ENCODE peak calls at places on chromosome 2, in six cellular contexts. S, Z, F, N, J and B are unnamed samples.
A peak's percentile ranks its signal among the peaks of the same experiment; 100 is the strongest.

GRCh38 chr2:14975401-14975800 is 342.9 kb downstream of the LRATD1 start:
- DNase-seq in S (no peak), F (no peak), N (no peak), Z (no peak), J (no peak), B (no peak)

GRCh38 chr2:177396630-177397460 is 4.3 kb downstream of the AGPS start:
- DNase-seq in N (no peak), S (peak; percentile 50), Z (no peak), J (no peak), F (no peak), B (no peak)

GRCh38 chr2:53576361-53576620 is 191.3 kb upstream of the CHAC2 start:
- DNase-seq in J (no peak), S (no peak), N (no peak), Z (no peak), F (no peak), B (no peak)

GRCh38 chr2:43149482-43150107 is 76.8 kb downstream of the ZFP36L2 start:
- DNase-seq in J (peak; percentile 58), F (no peak), N (no peak), Z (peak; percentile 75), S (no peak), B (no peak)

GRCh38 chr2:150008901-150009300 is 421.3 kb upstream of the MMADHC start:
- DNase-seq in S (no peak), N (no peak), J (no peak), F (no peak), Z (no peak), B (no peak)

GRCh38 chr2:219272351-219272750 is 6.8 kb upstream of the DNAJB2 start:
- DNase-seq in F (no peak), Z (no peak), S (no peak), J (no peak), N (no peak), B (no peak)

GRCh38 chr2:215728504-215729065 is 284.8 kb downstream of the MREG start:
- DNase-seq in F (peak; percentile 96), N (peak; percentile 78), Z (no peak), S (no peak), J (no peak), B (no peak)

GRCh38 chr2:26712486-26713465 is 20.3 kb downstream of the KCNK3 start:
- DNase-seq in Z (no peak), F (no peak), N (no peak), S (no peak), J (no peak), B (no peak)

GRCh38 chr2:121699421-121700328 is 37.0 kb downstream of the NIFK start:
- DNase-seq in Z (peak; percentile 89), N (no peak), S (peak; percentile 83), J (peak; percentile 79), F (no peak), B (no peak)

GRCh38 chr2:9699139-9699823 is 68.5 kb upstream of the YWHAQ start:
- DNase-seq in F (peak; percentile 43), S (no peak), Z (no peak), J (no peak), N (no peak), B (no peak)

GRCh38 chr2:69050802-69051201 is 37.8 kb downstream of the ANTXR1 start:
- DNase-seq in F (no peak), S (no peak), J (no peak), Z (no peak), N (no peak), B (no peak)

GRCh38 chr2:113376935-113377445 is 60.5 kb upstream of the ZNG1B start:
- DNase-seq in S (no peak), F (no peak), Z (no peak), N (no peak), J (no peak), B (no peak)

GRCh38 chr2:3493610-3493997 is 25.7 kb downstream of the ADI1 start:
- DNase-seq in S (no peak), J (no peak), Z (no peak), F (no peak), N (peak; percentile 75), B (no peak)

GRCh38 chr2:120231974-120232635 is 8.9 kb upstream of the TMEM185B start:
- DNase-seq in S (no peak), Z (peak; percentile 81), N (peak; percentile 47), J (peak; percentile 53), F (no peak), B (no peak)

GRCh38 chr2:238081561-238081960 is 18.6 kb upstream of the ESPNL start:
- DNase-seq in S (no peak), Z (no peak), J (no peak), N (no peak), F (no peak), B (peak; percentile 48)

GRCh38 chr2:150110548-150110947 is 376.9 kb downstream of the RND3 start:
- DNase-seq in F (no peak), Z (no peak), S (no peak), J (no peak), N (no peak), B (no peak)

GRCh38 chr2:234368861-234369261 is 128.0 kb downstream of the ARL4C start:
- DNase-seq in F (no peak), Z (no peak), J (peak; percentile 33), S (peak; percentile 61), N (no peak), B (no peak)

GRCh38 chr2:150482111-150482510 is 5.4 kb downstream of the RND3 start:
- DNase-seq in S (no peak), J (no peak), N (no peak), Z (no peak), F (no peak), B (no peak)

GRCh38 chr2:61272421-61273070 is 110.6 kb downstream of the C2orf74 start:
- DNase-seq in Z (no peak), S (no peak), F (no peak), N (no peak), J (no peak), B (no peak)

GRCh38 chr2:26785431-26786206 is at the start of gene CENPA:
- DNase-seq in N (peak; percentile 97), F (peak; percentile 99), J (peak; percentile 90), S (peak; percentile 100), Z (peak; percentile 97), B (peak; percentile 95)

GRCh38 chr2:239864247-239865058 is 160.7 kb downstream of the NDUFA10 start:
- DNase-seq in J (no peak), Z (no peak), S (no peak), N (no peak), F (no peak), B (peak; percentile 66)

GRCh38 chr2:230706053-230706498 is 6.6 kb upstream of the CAB39 start:
- DNase-seq in N (no peak), F (no peak), S (peak; percentile 86), J (no peak), Z (no peak), B (no peak)

GRCh38 chr2:877747-878146 is 72.9 kb upstream of the SNTG2 start:
- DNase-seq in S (no peak), F (no peak), Z (no peak), N (peak; percentile 28), J (no peak), B (no peak)

GRCh38 chr2:26472821-26473655 is 4.9 kb downstream of the OTOF start:
- DNase-seq in Z (peak; percentile 60), S (no peak), F (no peak), N (no peak), J (no peak), B (no peak)

GRCh38 chr2:210003394-210003793 is 956 bp downstream of the RPE start:
- DNase-seq in J (no peak), N (no peak), F (no peak), S (no peak), Z (no peak), B (no peak)

GRCh38 chr2:127674241-127675209 is 805 bp downstream of the LIMS2 start:
- DNase-seq in S (no peak), F (no peak), Z (peak; percentile 80), J (peak; percentile 15), N (peak; percentile 79), B (no peak)

GRCh38 chr2:25362564-25363145 is 20.9 kb upstream of the DNMT3A start:
- DNase-seq in F (no peak), N (no peak), Z (peak; percentile 93), S (peak; percentile 41), J (peak; percentile 55), B (no peak)

GRCh38 chr2:112148477-112148876 is 10.3 kb downstream of the FBLN7 start:
- DNase-seq in J (no peak), F (no peak), N (no peak), S (no peak), Z (no peak), B (peak; percentile 36)

GRCh38 chr2:3361518-3362438 is 15.8 kb downstream of the EIPR1 start:
- DNase-seq in F (no peak), J (no peak), Z (no peak), S (no peak), N (no peak), B (no peak)